ENCODE peak calls at places on chromosomes 4 and X, in eight cellular contexts. G is fibroblast of lung, N is transverse colon, A is GM12878, S is IMR-90, C is neuronal stem cell, I is K562, J is astrocyte. V is an unnamed sample. For H3K27me3, the result is how much of the 10 kb centered on the place peaks cover.

GRCh38 chrX:129323115-129323514 is 200.2 kb downstream of the SMARCA1 start:
- DNase-seq in G (no peak), N (no peak), A (no peak), S (peak), C (no peak), I (no peak), J (peak), V (no peak)

GRCh38 chr4:3675251-3676115 is 90.7 kb upstream of the ADRA2C start:
- DNase-seq in G (no peak), N (no peak), A (no peak), S (no peak), C (no peak), I (no peak), J (no peak), V (no peak)

GRCh38 chr4:95758001-95758400 is 81.9 kb upstream of the PDHA2 start:
- DNase-seq in G (no peak), N (no peak), A (no peak), S (no peak), C (no peak), I (no peak), J (no peak), V (no peak)

GRCh38 chrX:41664307-41665299 is 24.2 kb upstream of the GPR34 start:
- DNase-seq in G (no peak), N (no peak), A (no peak), S (peak), C (no peak), I (no peak), J (no peak), V (no peak)

GRCh38 chr4:25786497-25787065 is 76.2 kb downstream of the SEL1L3 start:
- DNase-seq in G (no peak), N (no peak), A (no peak), S (peak), C (no peak), I (no peak), J (peak), V (no peak)

GRCh38 chr4:8477095-8477635 is 36.6 kb downstream of the TRMT44 start:
- DNase-seq in G (no peak), N (no peak), A (no peak), S (no peak), C (no peak), I (no peak), J (no peak), V (no peak)

GRCh38 chr4:110503588-110504435 is 27.9 kb downstream of the ENPEP start:
- DNase-seq in G (peak), N (no peak), A (no peak), S (peak), C (no peak), I (no peak), J (peak), V (no peak)

GRCh38 chr4:147019061-147019460 is 73.4 kb upstream of the TTC29 start:
- DNase-seq in G (peak), N (peak), A (no peak), S (peak), C (peak), I (peak), J (peak), V (peak)

GRCh38 chr4:95537181-95537580 is 11.6 kb downstream of the UNC5C start:
- DNase-seq in G (no peak), N (no peak), A (no peak), S (no peak), C (no peak), I (no peak), J (peak), V (no peak)

GRCh38 chr4:86472377-86473019 is 112.6 kb upstream of the MAPK10 start:
- DNase-seq in G (no peak), N (no peak), A (no peak), S (no peak), C (no peak), I (no peak), J (no peak), V (no peak)

GRCh38 chr4:163988921-163989320 is 494.4 kb downstream of the TMA16 start:
- DNase-seq in G (no peak), N (no peak), A (no peak), S (no peak), C (peak), I (no peak), J (no peak), V (no peak)

GRCh38 chr4:102500371-102501175 is 586 bp upstream of the NFKB1 start:
- DNase-seq in G (peak), N (peak), A (no peak), S (peak), C (peak), I (no peak), J (peak), V (peak)

GRCh38 chr4:170008376-170008775 is 17.8 kb downstream of the MFAP3L start:
- DNase-seq in G (no peak), N (no peak), A (no peak), S (no peak), C (no peak), I (no peak), J (no peak), V (no peak)

GRCh38 chr4:174757736-174758135 is 71.3 kb downstream of the GLRA3 start:
- DNase-seq in G (no peak), N (no peak), A (no peak), S (no peak), C (no peak), I (no peak), J (no peak), V (no peak)

GRCh38 chr4:95362066-95362465 is 186.7 kb downstream of the UNC5C start:
- DNase-seq in G (no peak), N (no peak), A (no peak), S (no peak), C (no peak), I (no peak), J (no peak), V (no peak)

GRCh38 chr4:165906272-165906671 is 33.2 kb downstream of the TLL1 start:
- DNase-seq in G (no peak), N (no peak), A (no peak), S (no peak), C (no peak), I (no peak), J (no peak), V (no peak)

GRCh38 chr4:48290146-48290772 is 20.6 kb upstream of the TEC start:
- DNase-seq in G (peak), N (peak), A (no peak), S (no peak), C (no peak), I (peak), J (no peak), V (peak)

GRCh38 chr4:67014592-67014991 is 530.7 kb downstream of the CENPC start:
- DNase-seq in G (no peak), N (no peak), A (no peak), S (no peak), C (no peak), I (no peak), J (no peak), V (no peak)

GRCh38 chr4:13541720-13542576 is 2.4 kb downstream of the NKX3-2 start:
- DNase-seq in G (no peak), N (peak), A (no peak), S (no peak), C (no peak), I (no peak), J (no peak), V (peak)

GRCh38 chr4:6369924-6370645 is 100.4 kb downstream of the WFS1 start:
- DNase-seq in G (no peak), N (no peak), A (no peak), S (no peak), C (no peak), I (peak), J (no peak), V (no peak)

GRCh38 chr4:6369035-6369434 is 99.4 kb downstream of the WFS1 start:
- DNase-seq in G (no peak), N (no peak), A (no peak), S (no peak), C (no peak), I (no peak), J (no peak), V (no peak)

GRCh38 chr4:6368096-6368495 is 98.4 kb downstream of the WFS1 start:
- DNase-seq in G (no peak), N (no peak), A (no peak), S (no peak), C (no peak), I (no peak), J (no peak), V (no peak)

GRCh38 chr4:6368601-6369000 is 99.0 kb downstream of the WFS1 start:
- DNase-seq in G (no peak), N (no peak), A (no peak), S (no peak), C (no peak), I (no peak), J (no peak), V (no peak)

DNA sequence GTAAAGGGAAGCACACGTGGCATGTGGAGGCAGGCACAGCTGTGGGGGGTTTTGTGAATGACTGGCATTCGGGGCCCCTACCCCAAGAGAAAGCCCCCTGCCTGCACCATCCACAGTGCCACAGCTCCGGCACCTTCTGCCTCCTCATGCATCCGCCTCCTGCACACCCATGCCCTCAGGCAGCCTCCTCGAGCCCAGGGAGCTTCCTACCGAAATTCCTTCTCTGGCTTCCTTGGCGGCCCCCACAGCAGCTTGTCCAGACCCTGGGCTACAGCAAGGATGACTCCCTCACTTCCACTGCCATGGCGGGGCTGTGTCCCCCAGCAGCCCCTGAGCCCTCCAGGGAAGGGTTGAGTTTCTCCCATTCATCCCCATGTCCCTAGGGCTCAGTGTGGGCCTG is 99.9 kb downstream of the WFS1 start:
- DNase-seq in G (no peak), N (no peak), A (no peak), S (no peak), C (no peak), I (no peak), J (no peak), V (no peak)
- H3K27me3 ChIP-seq in G (under half), N (under half), A (under half), S (under half), C (under half), I (under half), J (under half), V (under half)

GRCh38 chr4:56297801-56298200 is 89.5 kb downstream of the AASDH start:
- DNase-seq in G (no peak), N (no peak), A (no peak), S (no peak), C (peak), I (no peak), J (no peak), V (no peak)
- H3K27ac ChIP-seq in G (no peak), N (peak), A (no peak), S (no peak), C (peak), I (no peak), J (no peak), V (no peak)

GRCh38 chrX:42746606-42747005 is 31.4 kb downstream of the PPP1R2C start:
- DNase-seq in G (peak), N (no peak), A (no peak), S (peak), C (no peak), I (no peak), J (peak), V (no peak)
- H3K27me3 ChIP-seq in G (under half), N (under half), A (under half), S (under half), C (under half), I (under half), J (under half), V (under half)

GRCh38 chr4:185179488-185179887 is 24.3 kb downstream of the CFAP97 start:
- DNase-seq in G (no peak), N (no peak), A (no peak), S (no peak), C (no peak), I (no peak), J (no peak), V (no peak)

GRCh38 chr4:185186769-185187168 is 17.0 kb downstream of the CFAP97 start:
- DNase-seq in G (no peak), N (no peak), A (no peak), S (no peak), C (no peak), I (no peak), J (no peak), V (no peak)

GRCh38 chr4:185183622-185184281 is 20.0 kb downstream of the CFAP97 start:
- DNase-seq in G (peak), N (peak), A (no peak), S (peak), C (peak), I (peak), J (peak), V (peak)

GRCh38 chr4:185182196-185182595 is 21.6 kb downstream of the CFAP97 start:
- DNase-seq in G (no peak), N (no peak), A (no peak), S (no peak), C (no peak), I (no peak), J (no peak), V (no peak)
- H3K27ac ChIP-seq in G (no peak), N (no peak), A (no peak), S (no peak), C (no peak), I (no peak), J (no peak), V (no peak)

DNA sequence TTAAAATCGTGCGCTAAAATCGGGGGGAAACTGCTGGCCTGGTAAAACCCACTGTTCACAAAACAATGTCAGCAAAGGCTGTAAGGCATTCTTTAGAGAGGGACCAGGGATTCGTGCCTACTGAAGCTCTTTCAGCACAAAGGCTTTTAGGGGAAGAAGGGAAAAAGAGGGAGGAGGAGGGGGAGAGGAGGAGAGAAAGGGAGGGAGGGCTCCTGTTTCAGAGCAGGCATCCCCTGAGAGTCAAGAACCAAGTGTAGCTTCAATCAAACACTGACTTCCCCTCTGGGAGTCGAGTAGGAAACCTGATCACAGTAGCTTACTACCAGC is 9.5 kb downstream of the BCOR start:
- DNase-seq in G (no peak), N (no peak), A (no peak), S (no peak), C (no peak), I (no peak), J (no peak), V (no peak)
- H3K27me3 ChIP-seq in G (under half), N (under half), A (under half), S (under half), C (under half), I (under half), J (under half), V (under half)

GRCh38 chrX:154040307-154040756 is 20.6 kb upstream of the IRAK1 start:
- DNase-seq in G (peak), N (no peak), A (no peak), S (peak), C (no peak), I (no peak), J (peak), V (no peak)
- H3K27ac ChIP-seq in G (peak), N (peak), A (no peak), S (peak), C (no peak), I (no peak), J (peak), V (peak)

GRCh38 chr4:1793940-1794808 is 1.1 kb downstream of the FGFR3 start:
- DNase-seq in G (no peak), N (no peak), A (no peak), S (no peak), C (no peak), I (no peak), J (no peak), V (peak)
- H3K27me3 ChIP-seq in G (under half), N (half or more), A (under half), S (half or more), C (under half), I (under half), J (under half), V (under half)

DNA sequence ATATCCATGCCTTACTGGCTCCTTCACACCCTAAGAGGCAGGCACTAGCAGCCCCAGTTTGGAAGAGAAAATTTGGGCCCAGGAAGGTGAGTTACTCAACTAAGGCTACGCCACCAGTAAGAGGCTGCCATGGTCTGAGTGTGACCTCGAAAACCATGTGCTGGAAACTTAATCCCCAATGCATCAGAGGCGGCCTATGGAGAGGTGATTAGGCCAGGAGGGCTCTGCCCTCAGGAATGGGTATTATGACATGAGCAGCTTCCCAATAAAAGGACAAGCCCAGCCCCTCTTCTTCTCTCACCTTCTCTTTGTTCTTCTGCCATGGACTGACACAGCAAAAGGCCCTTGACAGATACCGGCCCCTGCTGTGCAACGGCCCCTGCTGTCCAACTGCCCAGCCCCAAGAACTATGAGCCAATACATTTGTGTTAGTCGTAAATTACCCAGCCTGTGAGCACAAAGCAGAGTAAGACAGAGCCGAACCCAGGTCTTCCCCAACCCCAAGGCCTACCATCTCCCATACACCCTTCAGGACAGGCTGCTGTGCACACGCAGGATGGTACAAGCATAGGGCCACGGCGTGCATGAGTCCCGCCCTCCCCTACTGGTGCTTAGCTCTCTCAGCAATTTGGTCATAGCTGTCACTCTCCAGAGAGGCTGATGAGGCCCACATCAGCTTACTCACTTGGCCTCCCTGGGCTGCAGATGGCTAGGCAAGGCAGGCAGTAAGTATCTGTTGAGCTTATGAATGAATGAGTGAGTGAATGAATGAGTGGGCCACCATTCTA is 14.2 kb downstream of the WDR1 start:
- DNase-seq in G (no peak), N (no peak), A (no peak), S (no peak), C (no peak), I (no peak), J (no peak), V (no peak)
- H3K27ac ChIP-seq in G (peak), N (peak), A (no peak), S (peak), C (peak), I (no peak), J (no peak), V (no peak)

DNA sequence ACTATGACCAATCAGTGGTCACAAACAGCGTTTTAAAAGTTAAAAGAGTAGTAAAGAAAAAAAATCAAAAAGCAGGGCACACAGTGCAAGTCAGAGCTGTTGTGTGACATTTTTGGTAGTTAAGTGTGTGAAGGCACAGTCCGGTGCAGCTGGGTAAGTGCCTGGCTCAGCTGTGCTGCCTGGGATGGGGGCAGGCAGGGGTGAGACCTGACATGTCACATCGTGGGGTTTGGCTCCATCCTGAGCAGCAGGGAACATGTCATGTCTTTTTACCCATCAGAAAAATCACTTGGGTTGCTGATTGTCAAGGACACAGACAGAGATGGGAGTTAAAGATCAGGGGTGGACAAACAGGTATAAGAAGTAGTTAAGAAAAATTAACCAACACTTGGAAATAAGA is 125.1 kb downstream of the NSUN7 start:
- DNase-seq in G (no peak), N (no peak), A (no peak), S (no peak), C (no peak), I (no peak), J (no peak), V (no peak)
- H3K27me3 ChIP-seq in G (under half), N (under half), A (under half), S (under half), C (under half), I (under half), J (under half), V (under half)

V was measured in small intestine.